ENCODE peak calls at places on chromosomes 13 and 19, in five cellular contexts. W, U, B, E and Q are unnamed samples.

GRCh38 chr19:22619371-22619770 is 14.8 kb upstream of the ZNF492 start:
- DNase-seq in W (no peak), U (peak), B (no peak), E (no peak), Q (no peak)

GRCh38 chr13:113544896-113545295 is 39.7 kb upstream of the TFDP1 start:
- DNase-seq in W (no peak), U (peak), B (no peak), E (no peak), Q (no peak)

GRCh38 chr19:13154911-13155471 is 4.8 kb downstream of the IER2 start:
- DNase-seq in W (peak), U (no peak), B (peak), E (peak), Q (peak)

GRCh38 chr19:18839465-18840287 is 7.9 kb downstream of the UPF1 start:
- DNase-seq in W (no peak), U (peak), B (no peak), E (no peak), Q (peak)

GRCh38 chr19:58554494-58555368 is at the start of gene CHMP2A:
- DNase-seq in W (peak), U (peak), B (peak), E (peak), Q (peak)

GRCh38 chr13:51542358-51542972 is 41.8 kb upstream of the WDFY2 start:
- DNase-seq in W (no peak), U (no peak), B (no peak), E (no peak), Q (no peak)

GRCh38 chr13:21823416-21823815 is 152.5 kb downstream of the FGF9 start:
- DNase-seq in W (no peak), U (no peak), B (no peak), E (no peak), Q (no peak)

GRCh38 chr19:14561832-14562351 is 10.0 kb downstream of the NDUFB7 start:
- DNase-seq in W (no peak), U (peak), B (no peak), E (no peak), Q (peak)

GRCh38 chr13:102872131-102872530 is 26.3 kb downstream of the ERCC5 start:
- DNase-seq in W (no peak), U (no peak), B (no peak), E (no peak), Q (no peak)

DNA sequence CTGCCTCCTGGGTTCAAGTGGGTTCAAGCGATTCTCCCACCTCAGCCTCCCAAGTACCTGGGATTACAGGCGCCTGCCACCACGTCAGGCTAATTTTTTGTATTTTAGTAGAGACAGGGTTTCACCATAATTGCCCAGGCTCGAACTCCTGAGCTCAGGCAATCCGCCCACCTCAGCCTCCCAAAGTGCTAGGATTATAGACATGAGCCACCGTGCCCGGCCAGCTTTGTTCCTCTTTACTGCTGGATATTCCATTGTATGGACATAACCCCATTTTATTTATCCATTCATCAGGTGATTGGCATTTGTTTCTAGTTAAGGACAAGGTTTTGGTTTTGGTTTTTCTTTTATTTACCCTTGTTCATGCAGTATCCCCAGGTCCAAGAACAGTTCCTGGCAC is 4.1 kb upstream of the RPS9 start:
- DNase-seq in W (no peak), U (no peak), B (no peak), E (no peak), Q (peak)
- TF ChIP-seq POLR2A in W (no peak), U (no peak), B (no peak), E (no peak), Q (no peak)

DNA sequence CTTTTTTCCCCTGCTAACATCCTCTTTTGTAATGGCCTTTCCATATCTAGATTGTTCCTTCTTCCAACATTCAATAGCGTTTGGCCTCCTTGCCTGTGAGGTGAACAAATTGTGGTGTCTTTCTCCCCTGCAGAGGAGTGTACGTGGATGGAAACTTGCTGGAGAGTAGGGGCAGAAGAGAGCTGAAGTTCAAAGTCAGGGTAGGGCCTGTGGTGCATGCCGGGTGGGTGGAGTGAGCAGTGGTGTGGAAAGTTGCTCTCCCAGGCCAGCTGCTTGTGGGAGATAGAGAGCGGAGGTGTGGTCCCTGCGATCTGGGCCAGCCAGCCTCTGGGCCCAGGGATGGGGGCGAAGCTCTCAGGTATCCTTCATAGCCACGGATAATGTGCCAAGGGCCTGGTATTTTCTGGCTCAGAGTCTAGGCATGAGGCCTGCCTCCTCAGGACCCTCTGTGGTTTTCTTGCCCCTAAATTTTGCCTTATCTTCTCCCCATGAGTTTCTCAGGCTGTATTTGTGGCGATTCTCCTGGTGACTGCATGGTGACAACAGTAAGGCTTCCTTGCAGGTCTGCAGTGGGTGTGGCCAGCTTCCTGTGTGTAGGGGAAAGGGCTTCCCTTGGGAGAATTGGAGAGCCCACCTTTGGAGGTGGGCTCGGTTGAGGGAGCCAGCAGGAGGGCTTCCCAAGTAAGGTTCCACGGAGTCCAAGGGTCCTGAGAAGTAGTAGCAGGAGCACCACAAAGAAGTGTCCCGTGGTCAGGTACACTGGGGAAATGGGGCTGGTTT is 6.7 kb downstream of the RGCC start:
- DNase-seq in W (no peak), U (no peak), B (peak), E (no peak), Q (no peak)
- H3K4me3 ChIP-seq in W (peak), U (no peak), B (no peak), E (no peak), Q (no peak)

GRCh38 chr19:34994643-34995471 is 5.3 kb upstream of the GRAMD1A start:
- DNase-seq in W (no peak), U (peak), B (no peak), E (no peak), Q (peak)
- TF ChIP-seq POLR2A in W (no peak), U (no peak), B (no peak), E (no peak), Q (peak)

GRCh38 chr13:46045424-46045823 is 7.1 kb downstream of the ZC3H13 start:
- DNase-seq in W (no peak), U (no peak), B (no peak), E (no peak), Q (no peak)
- H3K4me3 ChIP-seq in W (no peak), U (no peak), B (no peak), E (no peak), Q (no peak)

GRCh38 chr19:17718988-17719711 is at the start of gene MAP1S:
- DNase-seq in W (no peak), U (peak), B (peak), E (no peak), Q (peak)
- TF ChIP-seq POLR2A in W (peak), U (no peak), B (peak), E (peak), Q (peak)